ENCODE peak calls at places on chromosomes 2 and 18, in five cellular contexts. U, G, E, O and Y are unnamed samples.
A peak's percentile ranks its signal among the peaks of the same experiment; 100 is the strongest.

GRCh38 chr18:25181581-25181980 is 170.4 kb downstream of the ZNF521 start:
- DNase-seq in O (no peak), U (no peak), G (no peak), E (no peak), Y (no peak)

GRCh38 chr2:197804758-197805597 is 585 bp downstream of the PLCL1 start:
- DNase-seq in E (peak; percentile 33), O (no peak), U (no peak), G (no peak), Y (peak; percentile 46)

GRCh38 chr18:36744261-36744876 is 84.4 kb downstream of the TPGS2 start:
- DNase-seq in U (no peak), O (peak; percentile 45), E (no peak), G (no peak), Y (no peak)

GRCh38 chr2:30914456-30914855 is 107.2 kb upstream of the CAPN13 start:
- DNase-seq in O (no peak), G (no peak), E (no peak), U (no peak), Y (peak; percentile 21)

GRCh38 chr2:174138161-174138560 is 110.2 kb downstream of the OLA1 start:
- DNase-seq in O (no peak), U (no peak), E (no peak), G (no peak), Y (no peak)

GRCh38 chr2:9207641-9208301 is 1.2 kb downstream of the ASAP2 start:
- DNase-seq in U (no peak), E (no peak), O (no peak), G (peak; percentile 64), Y (no peak)

GRCh38 chr18:57803119-57803969 is at the start of gene ATP8B1:
- DNase-seq in U (no peak), O (no peak), E (peak; percentile 67), G (peak; percentile 96), Y (no peak)

GRCh38 chr2:141021109-141021508 is 1109.7 kb downstream of the LRP1B start:
- DNase-seq in U (no peak), O (peak; percentile 31), G (no peak), E (no peak), Y (no peak)

GRCh38 chr2:199261936-199262335 is 195.8 kb downstream of the SATB2 start:
- DNase-seq in O (no peak), U (no peak), E (no peak), G (no peak), Y (no peak)

GRCh38 chr2:178912416-178913056 is 105.3 kb upstream of the TTN start:
- DNase-seq in O (no peak), E (no peak), G (no peak), U (no peak), Y (no peak)

GRCh38 chr2:9573840-9574239 is 18.2 kb upstream of the ADAM17 start:
- DNase-seq in G (no peak), E (no peak), O (no peak), U (no peak), Y (no peak)

GRCh38 chr2:79935771-79936657 is 368.5 kb downstream of the LRRTM1 start:
- DNase-seq in G (peak; percentile 48), E (no peak), U (no peak), O (peak; percentile 34), Y (no peak)
- TF ChIP-seq CTCF in G (peak; percentile 56), E (no peak), U (peak; percentile 73), O (peak; percentile 78), Y (peak; percentile 45)

GRCh38 chr2:1494257-1494656 is 81.0 kb downstream of the TPO start:
- DNase-seq in U (no peak), G (no peak), E (no peak), O (no peak), Y (no peak)
- TF ChIP-seq CTCF in U (no peak), G (no peak), E (no peak), O (no peak), Y (no peak)

GRCh38 chr2:152054593-152054992 is 44.3 kb downstream of the CACNB4 start:
- DNase-seq in E (no peak), G (no peak), U (no peak), O (peak; percentile 74), Y (no peak)
- TF ChIP-seq CTCF in E (peak; percentile 29), G (no peak), U (no peak), O (no peak), Y (no peak)

DNA sequence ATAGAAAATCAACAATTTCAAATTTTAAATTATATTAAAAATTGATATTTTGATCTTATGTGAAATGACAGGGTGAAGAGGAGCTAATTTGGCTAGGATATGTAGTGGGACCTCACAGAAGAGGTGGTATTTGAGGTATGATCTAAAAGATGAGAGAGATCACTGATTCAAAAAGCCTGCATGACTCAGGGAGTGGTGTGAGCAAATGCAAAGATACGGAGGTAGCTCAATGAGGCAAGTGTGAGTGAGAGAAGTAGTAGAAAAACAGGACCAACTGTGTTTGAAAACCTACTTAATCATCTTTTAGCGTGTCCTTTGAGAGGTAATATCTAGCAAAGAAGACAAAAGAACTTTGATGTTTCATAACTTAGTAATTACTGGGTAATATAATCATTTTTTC is 557.5 kb downstream of the DSC3 start:
- DNase-seq in E (no peak), U (no peak), O (no peak), G (no peak), Y (no peak)
- TF ChIP-seq CTCF in E (no peak), U (no peak), O (no peak), G (no peak), Y (no peak)

GRCh38 chr18:45838302-45839070 is 13.0 kb downstream of the SIGLEC15 start:
- DNase-seq in O (no peak), G (no peak), U (no peak), E (no peak), Y (no peak)

GRCh38 chr18:45835057-45835634 is 9.7 kb downstream of the SIGLEC15 start:
- DNase-seq in U (no peak), G (no peak), E (no peak), O (no peak), Y (no peak)

GRCh38 chr18:45836242-45837215 is 11.1 kb downstream of the SIGLEC15 start:
- DNase-seq in O (no peak), E (no peak), U (no peak), G (no peak), Y (no peak)

GRCh38 chr18:45839415-45840395 is 14.2 kb downstream of the SIGLEC15 start:
- DNase-seq in E (no peak), G (no peak), O (no peak), U (no peak), Y (no peak)

DNA sequence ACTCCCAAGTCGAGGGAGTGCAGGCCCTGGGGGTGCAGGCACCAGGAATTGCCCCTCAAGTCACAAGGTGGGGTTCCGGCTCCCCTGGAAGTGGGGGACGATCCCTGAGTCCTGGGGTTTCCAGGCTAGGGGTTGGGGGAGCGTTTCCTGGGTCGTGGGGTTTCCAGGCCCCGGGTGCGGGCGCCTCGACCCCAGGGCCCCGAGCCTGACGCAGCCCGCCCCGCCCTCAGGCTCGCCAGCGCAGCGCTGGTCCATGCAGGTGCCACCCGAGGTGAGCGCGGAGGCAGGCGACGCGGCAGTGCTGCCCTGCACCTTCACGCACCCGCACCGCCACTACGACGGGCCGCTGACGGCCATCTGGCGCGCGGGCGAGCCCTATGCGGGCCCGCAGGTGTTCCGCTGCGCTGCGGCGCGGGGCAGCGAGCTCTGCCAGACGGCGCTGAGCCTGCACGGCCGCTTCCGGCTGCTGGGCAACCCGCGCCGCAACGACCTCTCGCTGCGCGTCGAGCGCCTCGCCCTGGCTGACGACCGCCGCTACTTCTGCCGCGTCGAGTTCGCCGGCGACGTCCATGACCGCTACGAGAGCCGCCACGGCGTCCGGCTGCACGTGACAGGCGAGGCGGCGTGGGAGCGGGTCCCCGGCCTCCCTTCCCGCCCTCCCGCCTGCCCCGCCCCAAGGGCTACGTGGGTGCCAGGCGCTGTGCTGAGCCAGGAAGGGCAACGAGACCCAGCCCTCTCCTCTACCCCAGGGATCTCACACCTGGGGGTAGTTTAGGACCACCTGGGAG is 12.0 kb downstream of the SIGLEC15 start:
- DNase-seq in U (no peak), E (no peak), O (no peak), G (peak; percentile 38), Y (peak; percentile 75)
- TF ChIP-seq CTCF in U (peak; percentile 2), E (peak; percentile 17), O (peak; percentile 41), G (peak; percentile 10), Y (peak; percentile 56)

DNA sequence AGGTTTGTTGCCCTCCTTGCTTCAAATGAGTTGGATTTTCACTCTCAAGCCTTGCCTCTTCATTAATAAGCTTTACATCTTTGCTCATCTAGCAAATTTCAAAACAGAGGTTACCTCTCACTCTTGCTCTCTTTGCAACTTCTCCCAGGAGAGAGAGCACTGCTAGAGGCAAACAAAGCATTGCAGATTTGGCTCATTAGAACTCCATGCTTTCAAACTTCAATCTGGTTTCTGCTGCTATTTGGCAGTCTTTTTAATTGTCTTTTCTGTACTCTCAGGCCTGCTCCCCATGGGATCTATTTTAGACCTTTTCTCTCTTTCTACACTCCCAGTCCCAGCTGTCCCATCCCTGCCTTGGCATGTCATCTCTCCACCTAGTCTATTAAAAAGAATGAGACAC is 15.1 kb downstream of the KCNJ3 start:
- DNase-seq in O (no peak), U (no peak), G (no peak), E (no peak), Y (no peak)
- TF ChIP-seq CTCF in O (no peak), U (no peak), G (no peak), E (no peak), Y (no peak)

GRCh38 chr2:147482111-147482510 is 362.7 kb upstream of the ACVR2A start:
- DNase-seq in U (no peak), E (no peak), G (no peak), O (no peak), Y (no peak)

GRCh38 chr2:147482590-147483292 is 362.1 kb upstream of the ACVR2A start:
- DNase-seq in O (no peak), G (no peak), U (no peak), E (no peak), Y (no peak)

GRCh38 chr2:147485210-147485851 is 359.5 kb upstream of the ACVR2A start:
- DNase-seq in U (no peak), E (no peak), G (no peak), O (no peak), Y (no peak)

GRCh38 chr2:147483911-147484310 is 360.9 kb upstream of the ACVR2A start:
- DNase-seq in E (no peak), U (no peak), O (no peak), G (no peak), Y (no peak)

DNA sequence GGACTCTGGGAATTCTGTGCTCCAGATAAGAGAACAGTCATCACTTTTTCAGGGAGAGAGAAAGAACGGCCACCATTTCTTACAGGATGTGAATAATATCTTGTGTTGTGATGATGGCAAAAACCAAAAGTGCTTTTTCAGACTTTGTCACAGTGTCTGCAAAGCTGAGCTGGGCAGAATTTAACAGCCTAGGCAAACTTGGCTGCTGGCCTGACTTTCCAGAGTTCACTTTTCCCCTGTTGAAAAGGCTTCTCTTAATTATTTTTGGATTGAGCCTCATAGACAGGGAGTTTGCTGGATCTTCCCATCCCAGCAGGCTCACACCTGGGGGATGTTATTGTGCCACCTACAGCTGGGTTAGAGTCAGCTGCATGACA is 361.5 kb upstream of the ACVR2A start:
- DNase-seq in E (no peak), U (no peak), G (no peak), O (no peak), Y (no peak)
- TF ChIP-seq CTCF in E (no peak), U (no peak), G (no peak), O (no peak), Y (no peak)

GRCh38 chr2:224930990-224931389 is 111.3 kb downstream of the DOCK10 start:
- DNase-seq in E (no peak), U (no peak), O (no peak), G (no peak), Y (no peak)
- TF ChIP-seq CTCF in E (no peak), U (peak; percentile 36), O (no peak), G (peak; percentile 27), Y (no peak)